ENCODE peak calls at places on chromosome 16, in nine cellular contexts. One of them, this sample, is unnamed. For H3K36me3, the result is how much of the 10 kb centered on the place peaks cover.

GRCh38 chr16:25366078-25366477 is 108.4 kb upstream of the ZKSCAN2 start:
- DNase-seq in hepatocyte: no peak
- DNase-seq in GM23248: no peak
- DNase-seq in neural progenitor cell: no peak
- DNase-seq in K562: no peak
- DNase-seq in IMR-90: no peak
- DNase-seq in OCI-LY7: peak
- DNase-seq in neuronal stem cell: no peak
- DNase-seq in MM.1S: no peak
- DNase-seq in this sample: no peak

GRCh38 chr16:24988593-24989338 is 26.4 kb downstream of the ARHGAP17 start:
- DNase-seq in hepatocyte: peak
- DNase-seq in GM23248: peak
- DNase-seq in neural progenitor cell: no peak
- DNase-seq in K562: no peak
- DNase-seq in IMR-90: peak
- DNase-seq in OCI-LY7: peak
- DNase-seq in neuronal stem cell: no peak
- DNase-seq in MM.1S: peak
- DNase-seq in this sample: no peak

GRCh38 chr16:67857547-67858233 is 10.2 kb upstream of the CENPT start:
- DNase-seq in hepatocyte: peak
- DNase-seq in GM23248: peak
- DNase-seq in neural progenitor cell: no peak
- DNase-seq in K562: peak
- DNase-seq in IMR-90: peak
- DNase-seq in OCI-LY7: no peak
- DNase-seq in neuronal stem cell: no peak
- DNase-seq in MM.1S: no peak
- DNase-seq in this sample: no peak

GRCh38 chr16:60031751-60032150 is 1297.6 kb upstream of the GOT2 start:
- DNase-seq in hepatocyte: no peak
- DNase-seq in GM23248: no peak
- DNase-seq in neural progenitor cell: no peak
- DNase-seq in K562: no peak
- DNase-seq in IMR-90: no peak
- DNase-seq in OCI-LY7: no peak
- DNase-seq in neuronal stem cell: no peak
- DNase-seq in MM.1S: no peak
- DNase-seq in this sample: no peak

GRCh38 chr16:23668225-23668624 is 10.5 kb upstream of the PLK1 start:
- DNase-seq in hepatocyte: no peak
- DNase-seq in GM23248: no peak
- DNase-seq in neural progenitor cell: no peak
- DNase-seq in K562: no peak
- DNase-seq in IMR-90: peak
- DNase-seq in OCI-LY7: no peak
- DNase-seq in neuronal stem cell: no peak
- DNase-seq in MM.1S: no peak
- DNase-seq in this sample: no peak

GRCh38 chr16:56841233-56841632 is 23.8 kb upstream of the SLC12A3 start:
- DNase-seq in hepatocyte: no peak
- DNase-seq in GM23248: peak
- DNase-seq in neural progenitor cell: no peak
- DNase-seq in K562: no peak
- DNase-seq in IMR-90: peak
- DNase-seq in OCI-LY7: no peak
- DNase-seq in neuronal stem cell: no peak
- DNase-seq in MM.1S: no peak
- DNase-seq in this sample: no peak

GRCh38 chr16:66326995-66327513 is 39.4 kb upstream of the CDH5 start:
- DNase-seq in hepatocyte: peak
- DNase-seq in GM23248: no peak
- DNase-seq in neural progenitor cell: no peak
- DNase-seq in K562: peak
- DNase-seq in IMR-90: no peak
- DNase-seq in OCI-LY7: no peak
- DNase-seq in neuronal stem cell: no peak
- DNase-seq in MM.1S: no peak
- DNase-seq in this sample: no peak

GRCh38 chr16:4053663-4054479 is 62.4 kb downstream of the ADCY9 start:
- DNase-seq in hepatocyte: peak
- DNase-seq in GM23248: peak
- DNase-seq in neural progenitor cell: no peak
- DNase-seq in K562: no peak
- DNase-seq in IMR-90: peak
- DNase-seq in OCI-LY7: no peak
- DNase-seq in neuronal stem cell: no peak
- DNase-seq in MM.1S: no peak
- DNase-seq in this sample: no peak

GRCh38 chr16:54370653-54371052 is 84.1 kb upstream of the IRX3 start:
- DNase-seq in hepatocyte: peak
- DNase-seq in GM23248: no peak
- DNase-seq in neural progenitor cell: peak
- DNase-seq in K562: peak
- DNase-seq in IMR-90: no peak
- DNase-seq in OCI-LY7: no peak
- DNase-seq in neuronal stem cell: no peak
- DNase-seq in MM.1S: no peak
- DNase-seq in this sample: no peak

GRCh38 chr16:19005561-19006445 is 22.1 kb downstream of the TMC7 start:
- DNase-seq in hepatocyte: no peak
- DNase-seq in GM23248: peak
- DNase-seq in neural progenitor cell: peak
- DNase-seq in K562: no peak
- DNase-seq in IMR-90: peak
- DNase-seq in OCI-LY7: no peak
- DNase-seq in neuronal stem cell: no peak
- DNase-seq in MM.1S: no peak
- DNase-seq in this sample: no peak

GRCh38 chr16:82695806-82696205 is 69.0 kb downstream of the CDH13 start:
- DNase-seq in hepatocyte: no peak
- DNase-seq in GM23248: no peak
- DNase-seq in neural progenitor cell: no peak
- DNase-seq in K562: no peak
- DNase-seq in IMR-90: no peak
- DNase-seq in OCI-LY7: no peak
- DNase-seq in neuronal stem cell: no peak
- DNase-seq in MM.1S: no peak
- DNase-seq in this sample: no peak

GRCh38 chr16:46916980-46917379 is 32.8 kb downstream of the GPT2 start:
- DNase-seq in hepatocyte: no peak
- DNase-seq in GM23248: peak
- DNase-seq in neural progenitor cell: no peak
- DNase-seq in K562: peak
- DNase-seq in IMR-90: peak
- DNase-seq in OCI-LY7: peak
- DNase-seq in neuronal stem cell: no peak
- DNase-seq in MM.1S: no peak
- DNase-seq in this sample: peak

DNA sequence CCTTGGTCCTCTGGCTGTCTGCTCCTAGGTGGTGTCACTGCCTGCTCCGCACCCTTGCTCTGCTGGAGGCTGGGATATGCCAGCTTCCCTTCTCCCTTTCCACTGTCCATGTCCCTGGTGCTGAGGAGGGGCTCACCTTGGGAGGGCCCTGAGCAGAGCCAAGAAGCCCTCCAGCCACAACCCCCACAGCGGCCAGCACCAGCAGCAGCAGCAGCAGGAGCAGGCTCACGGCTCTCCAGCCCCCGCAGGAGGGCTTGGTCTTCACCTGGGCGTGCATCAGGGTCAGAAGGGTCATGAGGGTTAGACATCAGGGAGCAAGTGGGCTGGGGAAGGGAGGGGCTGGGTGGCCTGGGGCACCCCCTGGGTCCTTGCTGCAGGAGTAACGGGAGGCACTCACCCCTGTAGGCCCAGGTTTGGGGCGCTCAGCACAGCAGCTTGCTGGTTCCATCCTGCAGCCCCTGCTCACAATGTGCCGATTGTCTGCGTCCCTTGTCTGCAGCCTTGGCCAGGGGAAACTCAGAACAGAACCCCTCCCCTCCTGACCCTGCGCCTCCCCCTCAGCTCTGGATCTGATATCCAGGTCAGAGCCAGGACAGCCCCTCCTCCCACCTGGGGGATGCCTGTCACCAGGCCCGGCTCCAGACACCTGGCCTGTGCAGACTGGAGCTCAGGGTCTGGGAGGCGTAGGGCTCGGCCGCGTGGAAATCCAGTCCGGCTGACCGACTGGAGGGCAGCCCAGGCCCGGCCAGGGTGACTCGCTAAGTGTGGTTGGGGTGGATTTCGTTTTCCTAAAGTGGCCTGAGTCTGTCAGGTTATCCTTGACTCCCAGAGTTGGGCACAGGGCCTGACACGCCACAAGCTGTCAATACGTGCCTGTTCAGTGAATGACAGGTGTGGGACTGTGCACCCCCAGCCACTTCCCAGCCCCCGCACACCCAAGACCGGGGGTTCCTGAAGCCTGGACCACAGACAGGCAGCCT is at the start of gene BRICD5:
- DNase-seq in hepatocyte: no peak
- DNase-seq in GM23248: no peak
- DNase-seq in neural progenitor cell: no peak
- DNase-seq in K562: no peak
- DNase-seq in IMR-90: peak
- DNase-seq in OCI-LY7: no peak
- DNase-seq in neuronal stem cell: no peak
- DNase-seq in MM.1S: no peak
- DNase-seq in this sample: no peak
- H3K4me2 ChIP-seq in hepatocyte: no peak
- H3K4me2 ChIP-seq in GM23248: no peak
- H3K4me2 ChIP-seq in neural progenitor cell: no peak
- H3K4me2 ChIP-seq in K562: peak
- H3K4me2 ChIP-seq in IMR-90: no peak
- H3K4me2 ChIP-seq in OCI-LY7: peak
- H3K4me2 ChIP-seq in neuronal stem cell: peak
- H3K4me2 ChIP-seq in MM.1S: no peak
- H3K4me2 ChIP-seq in this sample: peak

DNA sequence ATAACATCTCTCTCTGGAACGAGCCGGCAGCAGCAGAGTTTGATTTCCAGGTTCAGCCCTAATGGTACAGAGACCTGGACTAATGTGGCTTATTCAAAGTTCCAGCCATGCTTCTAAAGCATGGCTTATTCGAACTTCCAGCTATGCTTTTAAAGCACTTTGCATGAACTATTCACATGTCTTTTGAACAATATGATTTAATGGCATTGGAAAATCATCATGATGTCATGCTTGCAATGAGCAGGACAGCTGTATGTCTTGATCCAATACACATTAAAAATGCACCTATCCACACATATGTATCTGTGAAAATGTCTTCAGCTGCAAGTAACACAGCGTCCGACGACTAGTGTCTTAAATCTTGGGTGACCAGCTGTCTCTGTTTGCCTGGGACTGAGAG is 85.7 kb downstream of the MARF1 start:
- DNase-seq in hepatocyte: no peak
- DNase-seq in GM23248: no peak
- DNase-seq in neural progenitor cell: no peak
- DNase-seq in K562: no peak
- DNase-seq in IMR-90: no peak
- DNase-seq in OCI-LY7: no peak
- DNase-seq in neuronal stem cell: no peak
- DNase-seq in MM.1S: no peak
- DNase-seq in this sample: no peak
- H3K4me3 ChIP-seq in hepatocyte: no peak
- H3K4me3 ChIP-seq in GM23248: no peak
- H3K4me3 ChIP-seq in neural progenitor cell: no peak
- H3K4me3 ChIP-seq in K562: no peak
- H3K4me3 ChIP-seq in IMR-90: no peak
- H3K4me3 ChIP-seq in OCI-LY7: no peak
- H3K4me3 ChIP-seq in neuronal stem cell: no peak
- H3K4me3 ChIP-seq in MM.1S: no peak
- H3K4me3 ChIP-seq in this sample: no peak

GRCh38 chr16:8919934-8920465 is 37.8 kb downstream of the LITAFD start:
- DNase-seq in hepatocyte: no peak
- DNase-seq in GM23248: no peak
- DNase-seq in neural progenitor cell: no peak
- DNase-seq in K562: no peak
- DNase-seq in IMR-90: no peak
- DNase-seq in OCI-LY7: no peak
- DNase-seq in neuronal stem cell: no peak
- DNase-seq in MM.1S: no peak
- DNase-seq in this sample: no peak

GRCh38 chr16:8923199-8923598 is 40.5 kb downstream of the USP7 start:
- DNase-seq in hepatocyte: no peak
- DNase-seq in GM23248: no peak
- DNase-seq in neural progenitor cell: no peak
- DNase-seq in K562: no peak
- DNase-seq in IMR-90: no peak
- DNase-seq in OCI-LY7: no peak
- DNase-seq in neuronal stem cell: no peak
- DNase-seq in MM.1S: no peak
- DNase-seq in this sample: no peak

GRCh38 chr16:8919089-8919933 is 37.2 kb downstream of the LITAFD start:
- DNase-seq in hepatocyte: no peak
- DNase-seq in GM23248: no peak
- DNase-seq in neural progenitor cell: no peak
- DNase-seq in K562: no peak
- DNase-seq in IMR-90: no peak
- DNase-seq in OCI-LY7: no peak
- DNase-seq in neuronal stem cell: no peak
- DNase-seq in MM.1S: no peak
- DNase-seq in this sample: peak

GRCh38 chr16:8920676-8921625 is 38.8 kb downstream of the LITAFD start:
- DNase-seq in hepatocyte: no peak
- DNase-seq in GM23248: peak
- DNase-seq in neural progenitor cell: no peak
- DNase-seq in K562: no peak
- DNase-seq in IMR-90: peak
- DNase-seq in OCI-LY7: no peak
- DNase-seq in neuronal stem cell: no peak
- DNase-seq in MM.1S: no peak
- DNase-seq in this sample: no peak

DNA sequence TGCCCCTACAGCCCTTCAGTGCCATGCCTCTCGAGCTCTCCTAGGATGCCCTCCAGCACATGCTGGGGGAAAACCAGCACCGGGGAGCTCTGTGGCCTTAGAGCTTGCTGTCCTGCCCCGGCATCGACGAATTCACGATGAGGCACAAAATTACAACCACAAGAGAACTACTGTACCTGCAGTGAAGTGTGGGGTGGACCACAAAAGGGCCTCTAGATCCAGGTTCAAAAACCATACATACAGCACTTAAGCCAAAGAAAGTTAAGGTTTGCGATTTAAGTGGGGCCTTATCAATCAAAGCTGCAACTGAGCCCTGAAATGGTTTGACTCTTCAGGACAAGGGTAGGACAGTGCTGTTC is 39.5 kb downstream of the LITAFD start:
- DNase-seq in hepatocyte: no peak
- DNase-seq in GM23248: no peak
- DNase-seq in neural progenitor cell: no peak
- DNase-seq in K562: no peak
- DNase-seq in IMR-90: no peak
- DNase-seq in OCI-LY7: no peak
- DNase-seq in neuronal stem cell: no peak
- DNase-seq in MM.1S: no peak
- DNase-seq in this sample: no peak
- H3K36me3 ChIP-seq in hepatocyte: under half
- H3K36me3 ChIP-seq in GM23248: under half
- H3K36me3 ChIP-seq in neural progenitor cell: under half
- H3K36me3 ChIP-seq in K562: half or more
- H3K36me3 ChIP-seq in IMR-90: under half
- H3K36me3 ChIP-seq in OCI-LY7: half or more
- H3K36me3 ChIP-seq in neuronal stem cell: half or more
- H3K36me3 ChIP-seq in MM.1S: under half
- H3K36me3 ChIP-seq in this sample: half or more

GRCh38 chr16:75921281-75921680 is 195.0 kb upstream of the CPHXL start:
- DNase-seq in hepatocyte: no peak
- DNase-seq in GM23248: no peak
- DNase-seq in neural progenitor cell: no peak
- DNase-seq in K562: no peak
- DNase-seq in IMR-90: no peak
- DNase-seq in OCI-LY7: no peak
- DNase-seq in neuronal stem cell: no peak
- DNase-seq in MM.1S: no peak
- DNase-seq in this sample: no peak
- H3K4me2 ChIP-seq in hepatocyte: no peak
- H3K4me2 ChIP-seq in GM23248: no peak
- H3K4me2 ChIP-seq in neural progenitor cell: no peak
- H3K4me2 ChIP-seq in K562: no peak
- H3K4me2 ChIP-seq in IMR-90: no peak
- H3K4me2 ChIP-seq in OCI-LY7: no peak
- H3K4me2 ChIP-seq in neuronal stem cell: no peak
- H3K4me2 ChIP-seq in MM.1S: no peak
- H3K4me2 ChIP-seq in this sample: no peak

This sample was measured in DND-41.